ENCODE peak calls at places on chromosomes 13 and 19, in six cellular contexts. L is suprapubic skin, J is IMR-90, C is prostate gland, O is gastrocnemius medialis, P is transverse colon. X is an unnamed sample.
A peak's percentile ranks its signal among the peaks of the same experiment; 100 is the strongest.

GRCh38 chr19:8367327-8368001 is 3.5 kb downstream of the ANGPTL4 start:
- DNase-seq in L (peak; percentile 90), J (peak; percentile 98), C (peak; percentile 53), O (peak; percentile 90), P (peak; percentile 87), X (peak; percentile 83)

GRCh38 chr19:10756791-10757190 is 38.9 kb downstream of the DNM2 start:
- DNase-seq in L (no peak), J (no peak), C (no peak), O (no peak), P (no peak), X (no peak)

GRCh38 chr13:37369618-37370017 is 228.9 kb downstream of the POSTN start:
- DNase-seq in L (no peak), J (peak; percentile 80), C (no peak), O (no peak), P (no peak), X (no peak)

GRCh38 chr13:62684359-62684758 is 1268.7 kb upstream of the PCDH20 start:
- DNase-seq in L (no peak), J (no peak), C (no peak), O (no peak), P (no peak), X (no peak)

GRCh38 chr13:102777716-102778115 is 4.1 kb upstream of the TEX30 start:
- DNase-seq in L (no peak), J (no peak), C (no peak), O (no peak), P (no peak), X (no peak)

GRCh38 chr19:34639491-34640085 is 37.4 kb downstream of the SCGB2B2 start:
- DNase-seq in L (no peak), J (peak; percentile 72), C (peak; percentile 46), O (peak; percentile 35), P (peak; percentile 40), X (peak; percentile 58)

GRCh38 chr13:97471721-97472120 is 37.8 kb downstream of the RAP2A start:
- DNase-seq in L (no peak), J (peak; percentile 4), C (no peak), O (no peak), P (no peak), X (no peak)

GRCh38 chr13:99382428-99383133 is 75.4 kb upstream of the GPR183 start:
- DNase-seq in L (no peak), J (no peak), C (no peak), O (no peak), P (peak; percentile 73), X (no peak)

GRCh38 chr13:27826379-27827353 is 34.4 kb downstream of the GSX1 start:
- DNase-seq in L (peak; percentile 89), J (peak; percentile 81), C (peak; percentile 74), O (peak; percentile 62), P (peak; percentile 85), X (peak; percentile 91)

GRCh38 chr13:80006940-80007339 is 334.0 kb downstream of the SPRY2 start:
- DNase-seq in L (no peak), J (no peak), C (no peak), O (no peak), P (no peak), X (no peak)

GRCh38 chr13:113863511-113864302 is at the start of gene GAS6:
- DNase-seq in L (peak; percentile 81), J (no peak), C (peak; percentile 55), O (peak; percentile 76), P (peak; percentile 80), X (peak; percentile 77)

GRCh38 chr19:57812201-57812600 is 2.5 kb downstream of the ZNF552 start:
- DNase-seq in L (no peak), J (no peak), C (no peak), O (no peak), P (no peak), X (no peak)

GRCh38 chr13:70723732-70724131 is 615.5 kb upstream of the KLHL1 start:
- DNase-seq in L (no peak), J (no peak), C (no peak), O (no peak), P (no peak), X (no peak)

GRCh38 chr19:3146677-3147100 is 10.9 kb downstream of the GNA15 start:
- DNase-seq in L (no peak), J (no peak), C (no peak), O (no peak), P (peak; percentile 30), X (no peak)

GRCh38 chr13:111967572-111968201 is 99.3 kb upstream of the SOX1 start:
- DNase-seq in L (peak; percentile 47), J (no peak), C (no peak), O (no peak), P (no peak), X (peak; percentile 49)

GRCh38 chr19:55149078-55150003 is at the start of gene TNNT1:
- DNase-seq in L (no peak), J (no peak), C (no peak), O (peak; percentile 91), P (no peak), X (no peak)

GRCh38 chr19:23817519-23817918 is 58.8 kb upstream of the ZNF681 start:
- DNase-seq in L (no peak), J (peak; percentile 4), C (no peak), O (no peak), P (peak; percentile 28), X (peak; percentile 71)
- TF ChIP-seq CTCF in L (no peak), J (no peak), C (no peak), O (no peak), P (no peak), X (peak; percentile 15)

GRCh38 chr13:108083056-108083455 is 132.3 kb downstream of the LIG4 start:
- DNase-seq in L (no peak), J (no peak), C (no peak), O (no peak), P (no peak), X (no peak)

GRCh38 chr13:108082481-108082880 is 132.9 kb downstream of the LIG4 start:
- DNase-seq in L (no peak), J (no peak), C (no peak), O (no peak), P (no peak), X (no peak)

GRCh38 chr13:108087813-108088212 is 127.5 kb downstream of the LIG4 start:
- DNase-seq in L (no peak), J (no peak), C (no peak), O (no peak), P (no peak), X (no peak)

GRCh38 chr13:108086678-108087077 is 128.7 kb downstream of the LIG4 start:
- DNase-seq in L (no peak), J (peak; percentile 46), C (no peak), O (no peak), P (no peak), X (peak; percentile 60)

GRCh38 chr13:108084840-108085239 is 130.5 kb downstream of the LIG4 start:
- DNase-seq in L (no peak), J (no peak), C (no peak), O (no peak), P (no peak), X (no peak)
- TF ChIP-seq POLR2A in L (no peak), J (no peak), C (no peak), O (no peak), P (no peak), X (no peak)

DNA sequence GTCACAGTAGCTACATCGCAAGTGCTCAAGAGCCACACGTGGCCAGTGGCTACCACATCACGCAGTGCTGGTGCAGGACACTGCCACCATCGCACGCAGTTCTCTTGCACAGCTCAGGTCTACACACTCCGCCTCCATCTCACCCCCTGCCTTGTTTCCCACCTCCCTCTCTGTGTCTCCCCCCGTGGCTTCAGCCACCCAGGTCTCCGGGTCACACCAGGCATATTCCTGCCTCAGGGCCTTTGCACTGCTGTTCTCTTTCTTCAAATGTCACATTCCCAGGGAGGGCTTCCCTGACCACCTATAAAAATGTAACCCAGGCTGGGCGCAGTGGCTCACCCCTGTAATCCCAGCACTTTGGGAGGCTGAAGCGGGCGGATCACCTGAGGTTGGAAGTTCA is 10.6 kb downstream of the CCDC8 start:
- DNase-seq in L (no peak), J (no peak), C (no peak), O (no peak), P (no peak), X (no peak)
- H3K27ac ChIP-seq in L (no peak overlapping the region), J (no peak overlapping the region), C (no peak overlapping the region), O (no peak overlapping the region), P (no peak overlapping the region), X (no peak overlapping the region)

GRCh38 chr13:31044658-31045620 is 112.5 kb downstream of the TEX26 start:
- DNase-seq in L (peak; percentile 12), J (no peak), C (no peak), O (no peak), P (no peak), X (no peak)
- TF ChIP-seq CTCF in L (no peak), J (no peak), C (no peak), O (no peak), P (no peak), X (no peak)

DNA sequence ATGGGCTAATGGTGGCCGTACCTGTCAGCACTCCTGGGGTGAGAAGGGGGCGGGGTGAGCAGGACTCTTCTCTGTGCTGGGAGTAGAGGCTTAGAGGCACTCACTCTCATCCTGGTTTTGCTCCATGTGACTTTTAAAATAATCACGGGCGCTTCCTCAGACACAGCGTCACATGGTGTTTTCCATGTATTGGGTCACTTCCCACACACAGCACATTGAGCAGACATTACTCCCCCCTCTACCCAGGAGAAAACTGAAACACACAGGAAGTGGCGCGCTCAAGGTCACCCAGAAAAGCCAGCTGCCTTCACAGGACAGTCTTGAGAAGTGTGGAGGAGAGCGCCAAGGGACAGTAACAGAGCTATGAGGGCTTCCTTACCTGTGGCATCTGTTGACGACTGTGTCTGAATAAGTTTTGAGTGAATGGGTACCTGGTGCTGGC is 23.2 kb downstream of the SPATA13 start:
- DNase-seq in L (no peak), J (no peak), C (no peak), O (no peak), P (peak; percentile 43), X (peak; percentile 70)
- TF ChIP-seq POLR2A in L (no peak), J (no peak), C (no peak), O (no peak), P (no peak), X (no peak)

GRCh38 chr19:45125360-45125759 is 32.4 kb downstream of the PPP1R37 start:
- DNase-seq in L (no peak), J (no peak), C (no peak), O (no peak), P (no peak), X (no peak)

GRCh38 chr19:45122832-45123231 is 29.9 kb downstream of the PPP1R37 start:
- DNase-seq in L (no peak), J (no peak), C (no peak), O (no peak), P (no peak), X (no peak)

GRCh38 chr19:45125975-45126493 is 33.1 kb downstream of the PPP1R37 start:
- DNase-seq in L (no peak), J (peak; percentile 49), C (peak; percentile 60), O (peak; percentile 65), P (peak; percentile 85), X (peak; percentile 75)

GRCh38 chr19:45123440-45123850 is 30.5 kb downstream of the PPP1R37 start:
- DNase-seq in L (no peak), J (no peak), C (peak; percentile 72), O (no peak), P (no peak), X (no peak)

DNA sequence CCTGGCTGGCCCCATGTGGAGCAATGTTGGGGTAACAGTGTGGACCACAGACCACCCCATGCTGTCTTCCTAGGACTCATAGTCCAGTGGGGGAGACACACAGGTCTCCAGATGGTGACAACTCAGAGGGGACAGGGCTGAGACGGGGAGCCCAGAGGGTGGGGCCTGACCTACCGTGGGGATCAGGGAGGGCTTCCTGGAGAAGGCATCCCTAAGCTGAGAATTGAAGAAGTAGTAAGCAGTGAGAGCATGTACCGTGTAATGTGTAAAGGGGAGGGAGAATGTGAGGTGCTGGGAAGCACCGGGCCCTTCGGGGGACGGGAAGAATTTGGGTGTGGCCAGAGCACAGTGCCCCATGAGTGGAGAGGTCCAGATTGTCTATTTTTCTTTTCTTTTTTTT is 31.0 kb downstream of the PPP1R37 start:
- DNase-seq in L (no peak), J (no peak), C (no peak), O (no peak), P (no peak), X (no peak)
- H3K27ac ChIP-seq in L (no peak overlapping the region), J (no peak overlapping the region), C (no peak overlapping the region), O (no peak overlapping the region), P (no peak overlapping the region), X (no peak overlapping the region)